ENCODE peak calls at places on chromosomes 2 and 18, in five cellular contexts. R is activated T-helper 1 cell treated with Interleukin-2 at 50 U/mL for 16 hours, Q is fibroblast of pulmonary artery, Z is LoVo, P is NCI-H2029 treated with DMSO at 0.1 percent for 48 hours. L is an unnamed sample.

GRCh38 chr18:13813271-13813849 is 10.6 kb upstream of the MC5R start:
- DNase-seq in P (no peak), Q (peak; percentile 68), Z (peak; percentile 60), R (no peak), L (peak; percentile 43)

GRCh38 chr2:72893594-72894319 is 6.5 kb downstream of the SPR start:
- DNase-seq in Z (no peak), Q (peak; percentile 77), P (no peak), R (no peak), L (peak; percentile 75)

GRCh38 chr2:72985136-72985535 is 67.8 kb downstream of the EMX1 start:
- DNase-seq in R (no peak), Q (no peak), Z (no peak), P (no peak), L (no peak)

GRCh38 chr2:129469389-129469788 is 510.1 kb upstream of the RAB6C start:
- DNase-seq in R (no peak), P (no peak), Z (no peak), Q (no peak), L (no peak)

GRCh38 chr2:26606847-26607190 is 34.3 kb downstream of the CIB4 start:
- DNase-seq in Z (peak; percentile 62), R (no peak), P (no peak), Q (no peak), L (no peak)

GRCh38 chr2:177433402-177433801 is 40.8 kb downstream of the AGPS start:
- DNase-seq in Z (no peak), Q (peak; percentile 22), P (no peak), R (no peak), L (peak; percentile 12)

GRCh38 chr2:68432696-68433658 is 34.1 kb downstream of the FBXO48 start:
- DNase-seq in Z (no peak), R (no peak), Q (no peak), P (no peak), L (no peak)

GRCh38 chr18:75086494-75087034 is 122.4 kb downstream of the PTGR3 start:
- DNase-seq in Q (no peak), P (no peak), R (no peak), Z (no peak), L (no peak)

GRCh38 chr2:155643056-155643775 is 689.3 kb downstream of the NR4A2 start:
- DNase-seq in P (no peak), R (no peak), Z (no peak), Q (no peak), L (no peak)

GRCh38 chr2:209787416-209787815 is 15.8 kb downstream of the UNC80 start:
- DNase-seq in R (no peak), Q (no peak), P (no peak), Z (no peak), L (no peak)

GRCh38 chr2:25279091-25279651 is 62.6 kb downstream of the DNMT3A start:
- DNase-seq in R (no peak), Z (no peak), Q (peak; percentile 33), P (no peak), L (no peak)